ENCODE peak calls at places on chromosome 17, in four cellular contexts. Y, S, B and X are unnamed samples.

GRCh38 chr17:8108972-8109668 is 9.2 kb downstream of the ALOXE3 start:
- DNase-seq in Y (no peak), S (no peak), B (no peak), X (no peak)

GRCh38 chr17:59804910-59805381 is 87.8 kb downstream of the TUBD1 start:
- DNase-seq in Y (no peak), S (no peak), B (no peak), X (no peak)

GRCh38 chr17:3981455-3981854 is 17.2 kb upstream of the ATP2A3 start:
- DNase-seq in Y (no peak), S (no peak), B (no peak), X (no peak)

GRCh38 chr17:16342979-16343378 is 10.3 kb downstream of the CENPV start:
- DNase-seq in Y (no peak), S (no peak), B (no peak), X (no peak)

GRCh38 chr17:43803758-43804157 is 23.5 kb downstream of the CFAP97D1 start:
- DNase-seq in Y (no peak), S (no peak), B (peak), X (no peak)

GRCh38 chr17:3870871-3871306 is 22.0 kb downstream of the CAMKK1 start:
- DNase-seq in Y (no peak), S (no peak), B (no peak), X (peak)

GRCh38 chr17:2214887-2215615 is 88.5 kb downstream of the SMG6 start:
- DNase-seq in Y (no peak), S (no peak), B (no peak), X (no peak)

GRCh38 chr17:37824534-37825485 is 80.0 kb upstream of the HNF1B start:
- DNase-seq in Y (no peak), S (peak), B (peak), X (no peak)

GRCh38 chr17:40075216-40076100 is 12.7 kb downstream of the THRA start:
- DNase-seq in Y (no peak), S (peak), B (peak), X (peak)

GRCh38 chr17:428414-428813 is 75.8 kb upstream of the RPH3AL start:
- DNase-seq in Y (no peak), S (no peak), B (no peak), X (no peak)

GRCh38 chr17:2685696-2686095 is 25.9 kb downstream of the CLUH start:
- DNase-seq in Y (no peak), S (no peak), B (no peak), X (no peak)

GRCh38 chr17:81991684-81992513 is 14.5 kb downstream of the ASPSCR1 start:
- DNase-seq in Y (no peak), S (no peak), B (peak), X (no peak)

GRCh38 chr17:61065263-61065773 is 334.3 kb upstream of the TBX2 start:
- DNase-seq in Y (no peak), S (no peak), B (peak), X (no peak)

GRCh38 chr17:8254881-8255280 is 5.8 kb downstream of the PFAS start:
- DNase-seq in Y (no peak), S (no peak), B (no peak), X (no peak)

GRCh38 chr17:38352245-38353083 is 820 bp downstream of the SOCS7 start:
- DNase-seq in Y (no peak), S (no peak), B (no peak), X (peak)

GRCh38 chr17:9937901-9938300 is 32.8 kb upstream of the RCVRN start:
- DNase-seq in Y (no peak), S (no peak), B (no peak), X (no peak)

GRCh38 chr17:35684046-35684802 is 47.2 kb upstream of the RASL10B start:
- DNase-seq in Y (no peak), S (peak), B (no peak), X (no peak)

GRCh38 chr17:56681561-56682266 is 88.2 kb downstream of the NOG start:
- DNase-seq in Y (no peak), S (no peak), B (no peak), X (peak)

GRCh38 chr17:42281571-42282096 is 5.4 kb upstream of the STAT5B start:
- DNase-seq in Y (no peak), S (no peak), B (no peak), X (no peak)

GRCh38 chr17:60248618-60249516 is 99.1 kb downstream of the CA4 start:
- DNase-seq in Y (no peak), S (no peak), B (no peak), X (no peak)

GRCh38 chr17:56142781-56143180 is 10.5 kb upstream of the ANKFN1 start:
- DNase-seq in Y (no peak), S (no peak), B (no peak), X (no peak)

GRCh38 chr17:31560836-31561235 is 169.4 kb downstream of the RAB11FIP4 start:
- DNase-seq in Y (no peak), S (no peak), B (no peak), X (no peak)

GRCh38 chr17:5557485-5557884 is 26.8 kb downstream of the NLRP1 start:
- DNase-seq in Y (no peak), S (no peak), B (no peak), X (no peak)

GRCh38 chr17:38729886-38730525 is at the start of gene CISD3:
- DNase-seq in Y (no peak), S (no peak), B (peak), X (peak)

GRCh38 chr17:80655588-80655987 is 111.0 kb downstream of the RPTOR start:
- DNase-seq in Y (no peak), S (no peak), B (no peak), X (no peak)

GRCh38 chr17:37187262-37187661 is 188.5 kb upstream of the C17orf78 start:
- DNase-seq in Y (no peak), S (no peak), B (no peak), X (no peak)

GRCh38 chr17:13776027-13776551 is 174.4 kb upstream of the HS3ST3A1 start:
- DNase-seq in Y (no peak), S (no peak), B (no peak), X (no peak)

GRCh38 chr17:61461967-61462733 is 9.9 kb downstream of the TBX4 start:
- DNase-seq in Y (no peak), S (no peak), B (peak), X (peak)

GRCh38 chr17:5861849-5862248 is 208.3 kb upstream of the WSCD1 start:
- DNase-seq in Y (no peak), S (no peak), B (no peak), X (no peak)

GRCh38 chr17:61361084-61361483 is 38.6 kb upstream of the TBX2 start:
- DNase-seq in Y (no peak), S (no peak), B (peak), X (no peak)

DNA sequence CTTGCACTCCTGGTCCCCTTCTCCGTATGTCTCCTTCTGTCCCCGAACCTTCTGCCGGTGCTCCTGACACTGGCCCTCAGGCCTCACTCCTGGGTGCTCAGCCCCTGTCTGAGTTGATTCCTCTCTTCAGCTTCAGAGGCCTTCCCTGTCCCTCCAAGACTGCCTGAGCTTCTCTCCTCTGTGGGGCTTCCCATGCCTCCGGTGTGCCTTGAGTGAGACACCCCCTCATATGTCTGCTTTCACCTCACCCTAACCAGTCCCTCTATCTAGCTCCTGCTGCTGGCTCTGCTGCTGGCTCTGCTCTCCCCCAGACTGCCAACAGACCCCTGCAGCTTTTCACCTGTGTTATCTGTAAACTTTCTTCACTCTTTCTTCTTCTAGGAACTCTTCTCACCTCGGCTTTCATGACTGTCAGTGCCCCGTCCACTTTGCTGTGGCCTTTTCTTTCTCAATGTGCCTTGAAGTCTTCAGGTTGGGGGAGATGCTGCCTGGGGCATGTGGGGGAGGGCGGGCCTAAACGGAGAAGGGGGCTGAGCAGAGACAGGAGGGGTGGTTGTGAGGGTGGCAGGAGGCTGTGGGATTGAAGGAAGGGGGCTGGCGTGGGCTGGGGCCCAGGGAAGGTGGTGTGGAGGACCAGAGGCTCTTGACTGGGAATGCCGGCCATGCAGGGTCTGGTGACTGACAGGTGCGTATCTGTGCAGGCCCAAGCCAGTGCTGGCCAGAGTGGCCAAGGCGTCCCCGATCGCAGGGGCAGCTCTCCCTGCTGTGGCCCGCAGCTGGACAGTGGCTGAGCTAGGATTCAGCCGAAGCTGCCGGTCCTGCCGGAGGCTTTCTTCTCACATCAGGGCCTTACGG is 81.3 kb downstream of the METRNL start:
- DNase-seq in Y (no peak), S (no peak), B (no peak), X (no peak)
- TF ChIP-seq SIN3A in Y (no peak), S (no peak), B (no peak), X (no peak)

GRCh38 chr17:64304512-64304911 is 41.5 kb upstream of the TEX2 start:
- DNase-seq in Y (no peak), S (no peak), B (no peak), X (no peak)

GRCh38 chr17:64309021-64309420 is 46.0 kb upstream of the TEX2 start:
- DNase-seq in Y (no peak), S (no peak), B (no peak), X (no peak)

GRCh38 chr17:64309710-64310109 is 46.6 kb upstream of the TEX2 start:
- DNase-seq in Y (no peak), S (no peak), B (no peak), X (no peak)

GRCh38 chr17:64306850-64307463 is 43.9 kb upstream of the TEX2 start:
- DNase-seq in Y (no peak), S (peak), B (peak), X (peak)
- TF ChIP-seq BRCA1 in Y (no peak), S (no peak), B (no peak), X (no peak)

GRCh38 chr17:74431568-74432483 is at the start of gene GPRC5C:
- DNase-seq in Y (no peak), S (peak), B (peak), X (peak)

GRCh38 chr17:74430385-74430705 is 1.5 kb upstream of the GPRC5C start:
- DNase-seq in Y (no peak), S (no peak), B (no peak), X (no peak)

GRCh38 chr17:74427763-74428153 is 4.1 kb upstream of the GPRC5C start:
- DNase-seq in Y (no peak), S (no peak), B (no peak), X (no peak)

GRCh38 chr17:74430706-74431567 is 951 bp upstream of the GPRC5C start:
- DNase-seq in Y (peak), S (no peak), B (peak), X (peak)

DNA sequence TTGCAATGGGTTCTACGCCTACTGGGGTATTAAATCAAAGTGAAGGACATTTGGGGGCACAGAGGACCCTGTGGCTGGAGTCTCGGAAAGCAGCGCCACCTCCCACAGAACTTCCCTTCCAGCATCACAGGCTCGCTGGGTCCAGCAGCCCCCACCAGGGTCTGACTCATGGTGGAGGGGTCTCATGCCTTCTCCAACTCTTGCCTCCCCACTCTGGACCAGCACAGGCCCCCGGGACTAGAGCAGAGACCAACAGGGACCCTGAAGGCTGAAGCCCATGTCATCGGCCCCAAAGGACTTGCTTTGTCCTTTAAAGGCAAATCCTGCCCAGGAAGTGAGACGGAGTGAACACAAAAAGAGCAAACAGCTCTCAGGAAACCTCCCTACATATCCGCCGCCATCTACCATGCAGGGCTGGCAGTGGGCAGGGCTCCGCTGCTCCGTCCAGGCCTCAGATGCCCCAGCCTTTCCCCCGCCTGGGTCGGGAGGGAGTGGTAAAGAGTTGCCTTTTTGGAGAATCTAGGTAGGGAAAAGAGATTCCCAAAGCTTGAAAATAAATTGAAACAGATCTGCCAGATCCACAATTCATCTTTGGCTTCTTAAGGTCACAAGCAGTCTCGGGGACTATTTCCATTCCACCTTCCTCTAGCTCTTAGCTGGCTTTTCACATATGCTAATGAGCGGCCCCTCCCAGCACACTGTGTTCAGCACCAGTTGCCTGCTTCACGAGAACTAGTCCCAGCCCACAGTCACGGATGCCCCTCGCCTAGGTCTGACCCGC is 2.1 kb upstream of the GPRC5C start:
- DNase-seq in Y (no peak), S (no peak), B (peak), X (no peak)
- TF ChIP-seq SIN3A in Y (no peak), S (no peak), B (no peak), X (no peak)

DNA sequence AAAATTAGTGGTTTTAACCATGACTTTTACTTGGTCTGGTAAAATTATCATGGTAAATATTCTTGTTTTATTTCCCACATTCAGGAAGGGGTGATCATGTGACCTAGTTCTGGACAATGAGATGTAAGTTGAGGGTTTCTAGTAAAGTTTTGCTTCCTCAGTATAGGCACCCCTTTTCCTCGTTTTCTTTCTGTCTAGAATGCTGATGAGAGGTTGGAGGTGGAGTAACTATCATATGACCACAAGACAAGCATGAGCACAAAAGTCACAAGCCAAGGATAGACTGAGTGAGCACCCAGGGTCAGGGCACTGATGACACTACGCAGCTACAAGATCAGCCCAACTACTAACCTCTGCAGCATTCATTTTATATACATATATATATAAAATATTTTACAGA is 53.9 kb downstream of the MYO1D start:
- DNase-seq in Y (no peak), S (no peak), B (no peak), X (no peak)
- TF ChIP-seq BRCA1 in Y (no peak), S (no peak), B (no peak), X (no peak)

GRCh38 chr17:34171245-34171818 is 83.8 kb upstream of the CCL2 start:
- DNase-seq in Y (no peak), S (no peak), B (peak), X (peak)
- TF ChIP-seq SIN3A in Y (no peak), S (no peak), B (no peak), X (no peak)

GRCh38 chr17:47072881-47073280 is 93.8 kb upstream of the RPRML start:
- DNase-seq in Y (no peak), S (no peak), B (no peak), X (no peak)
- TF ChIP-seq BRCA1 in Y (no peak), S (no peak), B (no peak), X (no peak)

GRCh38 chr17:57962441-57963148 is 7.4 kb upstream of the CUEDC1 start:
- DNase-seq in Y (no peak), S (no peak), B (no peak), X (no peak)

GRCh38 chr17:57957886-57958285 is 2.7 kb upstream of the CUEDC1 start:
- DNase-seq in Y (no peak), S (no peak), B (no peak), X (no peak)

GRCh38 chr17:57963149-57963511 is 7.9 kb upstream of the CUEDC1 start:
- DNase-seq in Y (no peak), S (no peak), B (no peak), X (no peak)

GRCh38 chr17:57957120-57957850 is 2.1 kb upstream of the CUEDC1 start:
- DNase-seq in Y (no peak), S (no peak), B (no peak), X (no peak)

DNA sequence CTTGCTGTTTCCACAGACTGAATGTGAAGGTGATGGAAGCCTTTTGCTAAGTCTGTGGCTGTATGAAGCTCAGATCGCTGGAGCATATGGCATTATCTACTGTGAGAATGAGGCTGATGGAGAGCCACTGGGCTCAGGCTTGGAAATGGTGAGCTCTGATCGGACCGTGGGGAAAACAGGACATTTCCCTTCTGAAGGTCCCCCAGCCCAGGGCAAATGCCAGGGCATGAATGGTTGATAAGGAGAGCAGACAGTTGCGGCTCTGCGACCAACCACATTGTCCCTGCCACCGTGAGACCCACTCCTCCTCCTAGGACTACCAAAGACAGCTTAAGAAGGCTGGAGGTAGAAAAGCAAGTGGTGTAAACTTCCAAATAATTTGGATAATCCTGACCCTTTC is 4.7 kb upstream of the CUEDC1 start:
- DNase-seq in Y (no peak), S (no peak), B (no peak), X (no peak)
- TF ChIP-seq SIN3A in Y (no peak), S (no peak), B (no peak), X (no peak)

GRCh38 chr17:78896091-78896833 is 6.7 kb downstream of the CEP295NL start:
- DNase-seq in Y (no peak), S (no peak), B (no peak), X (no peak)
- TF ChIP-seq BRCA1 in Y (no peak), S (no peak), B (no peak), X (no peak)

DNA sequence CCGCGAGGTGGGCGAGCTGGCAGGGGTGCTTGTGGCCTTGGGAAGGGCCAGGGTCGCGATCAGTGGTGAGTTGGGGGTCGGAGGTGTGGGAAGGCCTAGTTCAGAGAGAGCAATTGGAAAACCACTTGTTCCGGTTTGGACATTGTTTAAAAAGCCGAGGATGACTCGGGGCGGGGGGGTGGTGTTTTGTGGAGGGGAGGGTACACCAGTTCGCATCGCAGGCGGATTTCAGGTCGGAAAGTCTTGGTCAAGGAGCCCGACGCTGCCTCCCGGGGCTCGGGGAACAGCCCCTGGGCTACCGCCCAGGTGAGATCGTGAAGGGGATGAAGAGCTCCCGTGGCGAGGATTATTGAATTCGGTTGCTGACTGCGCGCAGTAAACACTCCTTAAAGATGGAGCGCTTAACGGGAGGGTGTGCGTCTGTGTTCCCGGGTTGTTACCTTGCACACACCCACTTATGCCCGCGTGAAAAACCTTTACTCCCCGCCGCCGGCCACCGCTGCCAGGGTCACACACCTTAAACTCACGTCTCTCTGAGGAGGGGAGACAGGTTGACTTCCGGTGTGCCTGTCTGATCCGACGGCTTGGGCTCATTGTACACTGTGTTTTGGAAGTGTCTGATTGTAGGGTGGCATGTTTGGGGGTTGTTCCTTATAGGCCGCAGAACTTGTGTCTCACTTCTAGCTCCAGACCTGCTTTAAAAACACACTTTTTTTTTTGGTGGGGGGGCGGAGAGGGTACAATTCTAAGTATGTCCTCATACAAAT is 66.6 kb downstream of the KPNA2 start:
- DNase-seq in Y (no peak), S (no peak), B (no peak), X (no peak)
- TF ChIP-seq SIN3A in Y (no peak), S (no peak), B (no peak), X (no peak)